ENCODE peak calls at places on chromosomes 4 and X, in six cellular contexts. A is EH; T is mucosa of descending colon; K is choroid plexus epithelial cell; V is activated naive CD8-positive, alpha-beta T cell treated with anti-CD3 and anti-CD28 coated beads, Interleukin-2, amount 50 U/mL, for 24 hours; Z is T-helper 17 cell. O is an unnamed sample.
A peak's percentile ranks its signal among the peaks of the same experiment; 100 is the strongest.

GRCh38 chr4:118811008-118811764 is 24.7 kb downstream of the SEC24D start:
- DNase-seq in A (peak; percentile 94), K (peak; percentile 89), V (no peak), T (no peak), Z (no peak), O (peak; percentile 90)

GRCh38 chrX:13695601-13696115 is 6.7 kb downstream of the RAB9A start:
- DNase-seq in V (no peak), A (no peak), K (no peak), T (no peak), Z (no peak), O (no peak)

GRCh38 chr4:136690363-136690762 is 841.9 kb downstream of the PCDH18 start:
- DNase-seq in Z (no peak), A (no peak), K (no peak), T (no peak), V (no peak), O (no peak)

GRCh38 chr4:111334356-111334755 is 711.5 kb upstream of the PITX2 start:
- DNase-seq in V (no peak), T (no peak), Z (no peak), A (peak; percentile 71), K (no peak), O (peak; percentile 7)

GRCh38 chr4:93764647-93765246 is 63.8 kb upstream of the ATOH1 start:
- DNase-seq in T (no peak), Z (no peak), K (peak; percentile 67), V (no peak), A (peak; percentile 36), O (peak; percentile 58)

GRCh38 chr4:83552085-83552484 is 16.2 kb downstream of the GPAT3 start:
- DNase-seq in K (no peak), A (peak; percentile 78), Z (no peak), T (no peak), V (no peak), O (peak; percentile 95)

GRCh38 chr4:3811621-3812020 is 45.4 kb downstream of the ADRA2C start:
- DNase-seq in A (no peak), V (no peak), Z (no peak), T (peak; percentile 39), K (no peak), O (no peak)

GRCh38 chr4:148651991-148652390 is 209.8 kb upstream of the NR3C2 start:
- DNase-seq in T (no peak), A (no peak), Z (no peak), V (no peak), K (no peak), O (no peak)

GRCh38 chrX:20046270-20046669 is 55.4 kb upstream of the BCLAF3 start:
- DNase-seq in A (no peak), Z (no peak), T (no peak), V (no peak), K (no peak), O (no peak)

GRCh38 chr4:53818112-53818511 is 226.8 kb upstream of the LNX1 start:
- DNase-seq in K (no peak), Z (no peak), T (no peak), A (no peak), V (no peak), O (no peak)

GRCh38 chrX:21151051-21151450 is 223.2 kb upstream of the CNKSR2 start:
- DNase-seq in Z (no peak), K (no peak), V (no peak), A (no peak), T (no peak), O (no peak)

GRCh38 chr4:185020293-185020808 is 2.1 kb downstream of the HELT start:
- DNase-seq in K (peak; percentile 39), Z (no peak), T (no peak), V (no peak), A (no peak), O (peak; percentile 48)

GRCh38 chrX:48451708-48452107 is 18.4 kb downstream of the SLC38A5 start:
- DNase-seq in V (no peak), T (no peak), A (no peak), Z (no peak), K (no peak), O (no peak)

O was measured in GM23248.